ENCODE peak calls at places on chromosomes 4 and X, in ten cellular contexts. One of them, this sample, is unnamed.

GRCh38 chrX:102654696-102655095 is 3.4 kb downstream of the GPRASP1 start:
- DNase-seq in NK-92 treated with Interleukin-12 subunit alpha and Interleukin-12 subunit beta, amount 100 ng/mL, for 24 hours: no peak
- DNase-seq in activated T-cell treated with anti-CD3 and anti-CD28 coated beads, Interleukin-2, amount 50 U/mL, for 72 hours: no peak
- DNase-seq in memory B cell: no peak
- DNase-seq in HCEC 1CT: no peak
- DNase-seq in Ammon's horn: no peak
- DNase-seq in Peyer's patch: no peak
- DNase-seq in stimulated activated CD4-positive, alpha-beta T cell treated with anti-CD3 and anti-CD28 coated beads, TNF-alpha, amount 100 ng/mL, for 48 hours: no peak
- DNase-seq in MM.1S: no peak
- DNase-seq in M059J: no peak
- DNase-seq in this sample: no peak

GRCh38 chrX:134679644-134680043 is 21.4 kb upstream of the PLAC1 start:
- DNase-seq in activated T-cell treated with anti-CD3 and anti-CD28 coated beads, Interleukin-2, amount 50 U/mL, for 72 hours: no peak
- DNase-seq in MM.1S: no peak
- DNase-seq in memory B cell: no peak
- DNase-seq in M059J: no peak
- DNase-seq in Peyer's patch: no peak
- DNase-seq in NK-92 treated with Interleukin-12 subunit alpha and Interleukin-12 subunit beta, amount 100 ng/mL, for 24 hours: no peak
- DNase-seq in stimulated activated CD4-positive, alpha-beta T cell treated with anti-CD3 and anti-CD28 coated beads, TNF-alpha, amount 100 ng/mL, for 48 hours: no peak
- DNase-seq in HCEC 1CT: no peak
- DNase-seq in Ammon's horn: no peak
- DNase-seq in this sample: no peak

GRCh38 chr4:109128589-109128988 is 173.9 kb downstream of the COL25A1 start:
- DNase-seq in memory B cell: no peak
- DNase-seq in HCEC 1CT: no peak
- DNase-seq in NK-92 treated with Interleukin-12 subunit alpha and Interleukin-12 subunit beta, amount 100 ng/mL, for 24 hours: no peak
- DNase-seq in Peyer's patch: no peak
- DNase-seq in MM.1S: no peak
- DNase-seq in activated T-cell treated with anti-CD3 and anti-CD28 coated beads, Interleukin-2, amount 50 U/mL, for 72 hours: no peak
- DNase-seq in Ammon's horn: no peak
- DNase-seq in M059J: no peak
- DNase-seq in stimulated activated CD4-positive, alpha-beta T cell treated with anti-CD3 and anti-CD28 coated beads, TNF-alpha, amount 100 ng/mL, for 48 hours: no peak
- DNase-seq in this sample: no peak

GRCh38 chrX:115017455-115017854 is at the start of gene IL13RA2:
- DNase-seq in Peyer's patch: no peak
- DNase-seq in activated T-cell treated with anti-CD3 and anti-CD28 coated beads, Interleukin-2, amount 50 U/mL, for 72 hours: no peak
- DNase-seq in NK-92 treated with Interleukin-12 subunit alpha and Interleukin-12 subunit beta, amount 100 ng/mL, for 24 hours: no peak
- DNase-seq in stimulated activated CD4-positive, alpha-beta T cell treated with anti-CD3 and anti-CD28 coated beads, TNF-alpha, amount 100 ng/mL, for 48 hours: no peak
- DNase-seq in M059J: peak
- DNase-seq in memory B cell: no peak
- DNase-seq in MM.1S: no peak
- DNase-seq in Ammon's horn: peak
- DNase-seq in HCEC 1CT: no peak
- DNase-seq in this sample: no peak

GRCh38 chr4:86185659-86186058 is 174.2 kb downstream of the MAPK10 start:
- DNase-seq in NK-92 treated with Interleukin-12 subunit alpha and Interleukin-12 subunit beta, amount 100 ng/mL, for 24 hours: no peak
- DNase-seq in MM.1S: no peak
- DNase-seq in Peyer's patch: no peak
- DNase-seq in HCEC 1CT: no peak
- DNase-seq in activated T-cell treated with anti-CD3 and anti-CD28 coated beads, Interleukin-2, amount 50 U/mL, for 72 hours: no peak
- DNase-seq in stimulated activated CD4-positive, alpha-beta T cell treated with anti-CD3 and anti-CD28 coated beads, TNF-alpha, amount 100 ng/mL, for 48 hours: no peak
- DNase-seq in M059J: no peak
- DNase-seq in Ammon's horn: no peak
- DNase-seq in memory B cell: no peak
- DNase-seq in this sample: no peak

GRCh38 chrX:68842781-68843581 is 14.2 kb downstream of the EFNB1 start:
- DNase-seq in Peyer's patch: no peak
- DNase-seq in MM.1S: no peak
- DNase-seq in NK-92 treated with Interleukin-12 subunit alpha and Interleukin-12 subunit beta, amount 100 ng/mL, for 24 hours: no peak
- DNase-seq in memory B cell: no peak
- DNase-seq in M059J: peak
- DNase-seq in HCEC 1CT: no peak
- DNase-seq in activated T-cell treated with anti-CD3 and anti-CD28 coated beads, Interleukin-2, amount 50 U/mL, for 72 hours: no peak
- DNase-seq in Ammon's horn: no peak
- DNase-seq in stimulated activated CD4-positive, alpha-beta T cell treated with anti-CD3 and anti-CD28 coated beads, TNF-alpha, amount 100 ng/mL, for 48 hours: no peak
- DNase-seq in this sample: no peak

GRCh38 chr4:5998333-5998936 is 19.8 kb downstream of the C4orf50 start:
- DNase-seq in NK-92 treated with Interleukin-12 subunit alpha and Interleukin-12 subunit beta, amount 100 ng/mL, for 24 hours: peak
- DNase-seq in HCEC 1CT: peak
- DNase-seq in M059J: peak
- DNase-seq in MM.1S: peak
- DNase-seq in Ammon's horn: peak
- DNase-seq in memory B cell: peak
- DNase-seq in Peyer's patch: peak
- DNase-seq in stimulated activated CD4-positive, alpha-beta T cell treated with anti-CD3 and anti-CD28 coated beads, TNF-alpha, amount 100 ng/mL, for 48 hours: peak
- DNase-seq in activated T-cell treated with anti-CD3 and anti-CD28 coated beads, Interleukin-2, amount 50 U/mL, for 72 hours: peak
- DNase-seq in this sample: no peak

GRCh38 chr4:139555705-139556070 is 331 bp downstream of the SETD7 start:
- DNase-seq in M059J: no peak
- DNase-seq in Peyer's patch: peak
- DNase-seq in activated T-cell treated with anti-CD3 and anti-CD28 coated beads, Interleukin-2, amount 50 U/mL, for 72 hours: no peak
- DNase-seq in NK-92 treated with Interleukin-12 subunit alpha and Interleukin-12 subunit beta, amount 100 ng/mL, for 24 hours: no peak
- DNase-seq in MM.1S: no peak
- DNase-seq in stimulated activated CD4-positive, alpha-beta T cell treated with anti-CD3 and anti-CD28 coated beads, TNF-alpha, amount 100 ng/mL, for 48 hours: no peak
- DNase-seq in HCEC 1CT: no peak
- DNase-seq in memory B cell: no peak
- DNase-seq in Ammon's horn: no peak
- DNase-seq in this sample: no peak

GRCh38 chr4:106773106-106773905 is 262.8 kb downstream of the DKK2 start:
- DNase-seq in activated T-cell treated with anti-CD3 and anti-CD28 coated beads, Interleukin-2, amount 50 U/mL, for 72 hours: no peak
- DNase-seq in HCEC 1CT: peak
- DNase-seq in Ammon's horn: no peak
- DNase-seq in memory B cell: no peak
- DNase-seq in stimulated activated CD4-positive, alpha-beta T cell treated with anti-CD3 and anti-CD28 coated beads, TNF-alpha, amount 100 ng/mL, for 48 hours: no peak
- DNase-seq in M059J: peak
- DNase-seq in MM.1S: no peak
- DNase-seq in Peyer's patch: no peak
- DNase-seq in NK-92 treated with Interleukin-12 subunit alpha and Interleukin-12 subunit beta, amount 100 ng/mL, for 24 hours: no peak
- DNase-seq in this sample: no peak

GRCh38 chr4:6095023-6095817 is 77.0 kb upstream of the C4orf50 start:
- DNase-seq in activated T-cell treated with anti-CD3 and anti-CD28 coated beads, Interleukin-2, amount 50 U/mL, for 72 hours: peak
- DNase-seq in NK-92 treated with Interleukin-12 subunit alpha and Interleukin-12 subunit beta, amount 100 ng/mL, for 24 hours: no peak
- DNase-seq in Peyer's patch: no peak
- DNase-seq in MM.1S: no peak
- DNase-seq in Ammon's horn: peak
- DNase-seq in M059J: peak
- DNase-seq in HCEC 1CT: peak
- DNase-seq in stimulated activated CD4-positive, alpha-beta T cell treated with anti-CD3 and anti-CD28 coated beads, TNF-alpha, amount 100 ng/mL, for 48 hours: no peak
- DNase-seq in memory B cell: no peak
- DNase-seq in this sample: no peak

GRCh38 chrX:1443496-1444075 is 9.1 kb downstream of the ASMTL start:
- DNase-seq in HCEC 1CT: no peak
- DNase-seq in Ammon's horn: no peak
- DNase-seq in stimulated activated CD4-positive, alpha-beta T cell treated with anti-CD3 and anti-CD28 coated beads, TNF-alpha, amount 100 ng/mL, for 48 hours: no peak
- DNase-seq in M059J: no peak
- DNase-seq in NK-92 treated with Interleukin-12 subunit alpha and Interleukin-12 subunit beta, amount 100 ng/mL, for 24 hours: no peak
- DNase-seq in memory B cell: no peak
- DNase-seq in Peyer's patch: peak
- DNase-seq in MM.1S: no peak
- DNase-seq in activated T-cell treated with anti-CD3 and anti-CD28 coated beads, Interleukin-2, amount 50 U/mL, for 72 hours: no peak
- DNase-seq in this sample: no peak

GRCh38 chrX:11929476-11929875 is 171.4 kb downstream of the MSL3 start:
- DNase-seq in HCEC 1CT: no peak
- DNase-seq in Ammon's horn: no peak
- DNase-seq in MM.1S: no peak
- DNase-seq in Peyer's patch: no peak
- DNase-seq in stimulated activated CD4-positive, alpha-beta T cell treated with anti-CD3 and anti-CD28 coated beads, TNF-alpha, amount 100 ng/mL, for 48 hours: no peak
- DNase-seq in NK-92 treated with Interleukin-12 subunit alpha and Interleukin-12 subunit beta, amount 100 ng/mL, for 24 hours: no peak
- DNase-seq in activated T-cell treated with anti-CD3 and anti-CD28 coated beads, Interleukin-2, amount 50 U/mL, for 72 hours: no peak
- DNase-seq in M059J: peak
- DNase-seq in memory B cell: no peak
- DNase-seq in this sample: no peak

GRCh38 chr4:105022811-105023667 is 123.6 kb upstream of the TET2 start:
- DNase-seq in NK-92 treated with Interleukin-12 subunit alpha and Interleukin-12 subunit beta, amount 100 ng/mL, for 24 hours: no peak
- DNase-seq in memory B cell: no peak
- DNase-seq in HCEC 1CT: no peak
- DNase-seq in stimulated activated CD4-positive, alpha-beta T cell treated with anti-CD3 and anti-CD28 coated beads, TNF-alpha, amount 100 ng/mL, for 48 hours: no peak
- DNase-seq in Peyer's patch: no peak
- DNase-seq in activated T-cell treated with anti-CD3 and anti-CD28 coated beads, Interleukin-2, amount 50 U/mL, for 72 hours: no peak
- DNase-seq in Ammon's horn: no peak
- DNase-seq in MM.1S: no peak
- DNase-seq in M059J: peak
- DNase-seq in this sample: no peak

GRCh38 chr4:139297001-139297410 is 4.3 kb upstream of the NAA15 start:
- DNase-seq in activated T-cell treated with anti-CD3 and anti-CD28 coated beads, Interleukin-2, amount 50 U/mL, for 72 hours: no peak
- DNase-seq in HCEC 1CT: peak
- DNase-seq in Peyer's patch: no peak
- DNase-seq in memory B cell: no peak
- DNase-seq in Ammon's horn: no peak
- DNase-seq in MM.1S: peak
- DNase-seq in NK-92 treated with Interleukin-12 subunit alpha and Interleukin-12 subunit beta, amount 100 ng/mL, for 24 hours: no peak
- DNase-seq in stimulated activated CD4-positive, alpha-beta T cell treated with anti-CD3 and anti-CD28 coated beads, TNF-alpha, amount 100 ng/mL, for 48 hours: no peak
- DNase-seq in M059J: peak
- DNase-seq in this sample: no peak

GRCh38 chr4:54539500-54540029 is 118.2 kb upstream of the KIT start:
- DNase-seq in NK-92 treated with Interleukin-12 subunit alpha and Interleukin-12 subunit beta, amount 100 ng/mL, for 24 hours: no peak
- DNase-seq in memory B cell: no peak
- DNase-seq in M059J: peak
- DNase-seq in Ammon's horn: peak
- DNase-seq in activated T-cell treated with anti-CD3 and anti-CD28 coated beads, Interleukin-2, amount 50 U/mL, for 72 hours: peak
- DNase-seq in Peyer's patch: peak
- DNase-seq in stimulated activated CD4-positive, alpha-beta T cell treated with anti-CD3 and anti-CD28 coated beads, TNF-alpha, amount 100 ng/mL, for 48 hours: no peak
- DNase-seq in HCEC 1CT: no peak
- DNase-seq in MM.1S: no peak
- DNase-seq in this sample: no peak

GRCh38 chrX:2500681-2501151 is at the start of the genes DHRSX and ZBED1:
- DNase-seq in NK-92 treated with Interleukin-12 subunit alpha and Interleukin-12 subunit beta, amount 100 ng/mL, for 24 hours: no peak
- DNase-seq in stimulated activated CD4-positive, alpha-beta T cell treated with anti-CD3 and anti-CD28 coated beads, TNF-alpha, amount 100 ng/mL, for 48 hours: peak
- DNase-seq in M059J: peak
- DNase-seq in activated T-cell treated with anti-CD3 and anti-CD28 coated beads, Interleukin-2, amount 50 U/mL, for 72 hours: peak
- DNase-seq in memory B cell: peak
- DNase-seq in HCEC 1CT: peak
- DNase-seq in MM.1S: peak
- DNase-seq in Peyer's patch: peak
- DNase-seq in Ammon's horn: no peak
- DNase-seq in this sample: no peak

GRCh38 chr4:119690871-119691270 is 62.3 kb upstream of the PDE5A start:
- DNase-seq in memory B cell: no peak
- DNase-seq in MM.1S: peak
- DNase-seq in Peyer's patch: no peak
- DNase-seq in stimulated activated CD4-positive, alpha-beta T cell treated with anti-CD3 and anti-CD28 coated beads, TNF-alpha, amount 100 ng/mL, for 48 hours: no peak
- DNase-seq in M059J: peak
- DNase-seq in Ammon's horn: no peak
- DNase-seq in NK-92 treated with Interleukin-12 subunit alpha and Interleukin-12 subunit beta, amount 100 ng/mL, for 24 hours: no peak
- DNase-seq in activated T-cell treated with anti-CD3 and anti-CD28 coated beads, Interleukin-2, amount 50 U/mL, for 72 hours: no peak
- DNase-seq in HCEC 1CT: no peak
- DNase-seq in this sample: no peak

GRCh38 chrX:19625612-19626011 is 110.3 kb upstream of the MAP3K15 start:
- DNase-seq in NK-92 treated with Interleukin-12 subunit alpha and Interleukin-12 subunit beta, amount 100 ng/mL, for 24 hours: peak
- DNase-seq in activated T-cell treated with anti-CD3 and anti-CD28 coated beads, Interleukin-2, amount 50 U/mL, for 72 hours: peak
- DNase-seq in MM.1S: no peak
- DNase-seq in stimulated activated CD4-positive, alpha-beta T cell treated with anti-CD3 and anti-CD28 coated beads, TNF-alpha, amount 100 ng/mL, for 48 hours: peak
- DNase-seq in Peyer's patch: peak
- DNase-seq in M059J: peak
- DNase-seq in memory B cell: no peak
- DNase-seq in HCEC 1CT: no peak
- DNase-seq in Ammon's horn: no peak
- DNase-seq in this sample: no peak

GRCh38 chr4:154569028-154569427 is 6.2 kb downstream of the FGB start:
- DNase-seq in memory B cell: no peak
- DNase-seq in Ammon's horn: no peak
- DNase-seq in NK-92 treated with Interleukin-12 subunit alpha and Interleukin-12 subunit beta, amount 100 ng/mL, for 24 hours: no peak
- DNase-seq in Peyer's patch: no peak
- DNase-seq in M059J: no peak
- DNase-seq in stimulated activated CD4-positive, alpha-beta T cell treated with anti-CD3 and anti-CD28 coated beads, TNF-alpha, amount 100 ng/mL, for 48 hours: no peak
- DNase-seq in MM.1S: no peak
- DNase-seq in HCEC 1CT: peak
- DNase-seq in activated T-cell treated with anti-CD3 and anti-CD28 coated beads, Interleukin-2, amount 50 U/mL, for 72 hours: no peak
- DNase-seq in this sample: no peak

GRCh38 chr4:19725130-19725529 is 526.6 kb upstream of the SLIT2 start:
- DNase-seq in NK-92 treated with Interleukin-12 subunit alpha and Interleukin-12 subunit beta, amount 100 ng/mL, for 24 hours: no peak
- DNase-seq in memory B cell: no peak
- DNase-seq in MM.1S: no peak
- DNase-seq in stimulated activated CD4-positive, alpha-beta T cell treated with anti-CD3 and anti-CD28 coated beads, TNF-alpha, amount 100 ng/mL, for 48 hours: no peak
- DNase-seq in activated T-cell treated with anti-CD3 and anti-CD28 coated beads, Interleukin-2, amount 50 U/mL, for 72 hours: no peak
- DNase-seq in HCEC 1CT: no peak
- DNase-seq in Ammon's horn: no peak
- DNase-seq in Peyer's patch: no peak
- DNase-seq in M059J: no peak
- DNase-seq in this sample: no peak

GRCh38 chr4:186109245-186109644 is 4.7 kb downstream of the FAM149A start:
- DNase-seq in memory B cell: no peak
- DNase-seq in Ammon's horn: no peak
- DNase-seq in activated T-cell treated with anti-CD3 and anti-CD28 coated beads, Interleukin-2, amount 50 U/mL, for 72 hours: no peak
- DNase-seq in HCEC 1CT: no peak
- DNase-seq in M059J: no peak
- DNase-seq in MM.1S: no peak
- DNase-seq in Peyer's patch: no peak
- DNase-seq in NK-92 treated with Interleukin-12 subunit alpha and Interleukin-12 subunit beta, amount 100 ng/mL, for 24 hours: no peak
- DNase-seq in stimulated activated CD4-positive, alpha-beta T cell treated with anti-CD3 and anti-CD28 coated beads, TNF-alpha, amount 100 ng/mL, for 48 hours: no peak
- DNase-seq in this sample: no peak

GRCh38 chrX:25599061-25599460 is 539.1 kb upstream of the MAGEB18 start:
- DNase-seq in M059J: no peak
- DNase-seq in memory B cell: no peak
- DNase-seq in stimulated activated CD4-positive, alpha-beta T cell treated with anti-CD3 and anti-CD28 coated beads, TNF-alpha, amount 100 ng/mL, for 48 hours: no peak
- DNase-seq in HCEC 1CT: no peak
- DNase-seq in MM.1S: no peak
- DNase-seq in Peyer's patch: no peak
- DNase-seq in Ammon's horn: no peak
- DNase-seq in activated T-cell treated with anti-CD3 and anti-CD28 coated beads, Interleukin-2, amount 50 U/mL, for 72 hours: no peak
- DNase-seq in NK-92 treated with Interleukin-12 subunit alpha and Interleukin-12 subunit beta, amount 100 ng/mL, for 24 hours: no peak
- DNase-seq in this sample: no peak

GRCh38 chrX:43269201-43269600 is 386.9 kb upstream of the MAOA start:
- DNase-seq in MM.1S: no peak
- DNase-seq in activated T-cell treated with anti-CD3 and anti-CD28 coated beads, Interleukin-2, amount 50 U/mL, for 72 hours: no peak
- DNase-seq in stimulated activated CD4-positive, alpha-beta T cell treated with anti-CD3 and anti-CD28 coated beads, TNF-alpha, amount 100 ng/mL, for 48 hours: no peak
- DNase-seq in Peyer's patch: no peak
- DNase-seq in M059J: peak
- DNase-seq in Ammon's horn: no peak
- DNase-seq in memory B cell: no peak
- DNase-seq in NK-92 treated with Interleukin-12 subunit alpha and Interleukin-12 subunit beta, amount 100 ng/mL, for 24 hours: no peak
- DNase-seq in HCEC 1CT: no peak
- DNase-seq in this sample: no peak

GRCh38 chr4:53914313-53915016 is 149.9 kb downstream of the CHIC2 start:
- DNase-seq in Peyer's patch: peak
- DNase-seq in memory B cell: no peak
- DNase-seq in MM.1S: no peak
- DNase-seq in NK-92 treated with Interleukin-12 subunit alpha and Interleukin-12 subunit beta, amount 100 ng/mL, for 24 hours: peak
- DNase-seq in HCEC 1CT: peak
- DNase-seq in M059J: peak
- DNase-seq in stimulated activated CD4-positive, alpha-beta T cell treated with anti-CD3 and anti-CD28 coated beads, TNF-alpha, amount 100 ng/mL, for 48 hours: no peak
- DNase-seq in activated T-cell treated with anti-CD3 and anti-CD28 coated beads, Interleukin-2, amount 50 U/mL, for 72 hours: peak
- DNase-seq in Ammon's horn: no peak
- DNase-seq in this sample: no peak

GRCh38 chr4:121656269-121656641 is 40.5 kb downstream of the ANXA5 start:
- DNase-seq in HCEC 1CT: peak
- DNase-seq in activated T-cell treated with anti-CD3 and anti-CD28 coated beads, Interleukin-2, amount 50 U/mL, for 72 hours: peak
- DNase-seq in MM.1S: peak
- DNase-seq in Peyer's patch: no peak
- DNase-seq in memory B cell: no peak
- DNase-seq in stimulated activated CD4-positive, alpha-beta T cell treated with anti-CD3 and anti-CD28 coated beads, TNF-alpha, amount 100 ng/mL, for 48 hours: peak
- DNase-seq in NK-92 treated with Interleukin-12 subunit alpha and Interleukin-12 subunit beta, amount 100 ng/mL, for 24 hours: no peak
- DNase-seq in Ammon's horn: peak
- DNase-seq in M059J: peak
- DNase-seq in this sample: peak

GRCh38 chr4:180253419-180253818 is 1989.8 kb upstream of the TENM3 start:
- DNase-seq in Ammon's horn: no peak
- DNase-seq in HCEC 1CT: no peak
- DNase-seq in MM.1S: no peak
- DNase-seq in Peyer's patch: no peak
- DNase-seq in memory B cell: no peak
- DNase-seq in M059J: no peak
- DNase-seq in NK-92 treated with Interleukin-12 subunit alpha and Interleukin-12 subunit beta, amount 100 ng/mL, for 24 hours: no peak
- DNase-seq in activated T-cell treated with anti-CD3 and anti-CD28 coated beads, Interleukin-2, amount 50 U/mL, for 72 hours: no peak
- DNase-seq in stimulated activated CD4-positive, alpha-beta T cell treated with anti-CD3 and anti-CD28 coated beads, TNF-alpha, amount 100 ng/mL, for 48 hours: no peak
- DNase-seq in this sample: no peak

GRCh38 chr4:42767669-42768068 is 110.8 kb upstream of the ATP8A1 start:
- DNase-seq in activated T-cell treated with anti-CD3 and anti-CD28 coated beads, Interleukin-2, amount 50 U/mL, for 72 hours: no peak
- DNase-seq in HCEC 1CT: no peak
- DNase-seq in stimulated activated CD4-positive, alpha-beta T cell treated with anti-CD3 and anti-CD28 coated beads, TNF-alpha, amount 100 ng/mL, for 48 hours: no peak
- DNase-seq in memory B cell: no peak
- DNase-seq in NK-92 treated with Interleukin-12 subunit alpha and Interleukin-12 subunit beta, amount 100 ng/mL, for 24 hours: no peak
- DNase-seq in Ammon's horn: no peak
- DNase-seq in Peyer's patch: no peak
- DNase-seq in MM.1S: no peak
- DNase-seq in M059J: no peak
- DNase-seq in this sample: no peak

GRCh38 chr4:107987916-107988762 is 1.6 kb upstream of the HADH start:
- DNase-seq in Peyer's patch: no peak
- DNase-seq in MM.1S: no peak
- DNase-seq in activated T-cell treated with anti-CD3 and anti-CD28 coated beads, Interleukin-2, amount 50 U/mL, for 72 hours: no peak
- DNase-seq in memory B cell: no peak
- DNase-seq in HCEC 1CT: no peak
- DNase-seq in Ammon's horn: peak
- DNase-seq in NK-92 treated with Interleukin-12 subunit alpha and Interleukin-12 subunit beta, amount 100 ng/mL, for 24 hours: no peak
- DNase-seq in stimulated activated CD4-positive, alpha-beta T cell treated with anti-CD3 and anti-CD28 coated beads, TNF-alpha, amount 100 ng/mL, for 48 hours: no peak
- DNase-seq in M059J: no peak
- DNase-seq in this sample: no peak

This sample was measured in NCI-H1048.